ENCODE peak calls at places on chromosomes 5 and 9, in five cellular contexts. M is AG09309; S is IMR-90; Z is GM23248; I is CD8-positive, alpha-beta T cell. X is an unnamed sample.

GRCh38 chr9:73183917-73184861 is 32.5 kb downstream of the ANXA1 start:
- DNase-seq in M (peak; percentile 5), S (peak; percentile 65), Z (peak; percentile 60), I (no peak), X (peak; percentile 63)

GRCh38 chr5:37740331-37741066 is 99.3 kb downstream of the GDNF start:
- DNase-seq in M (no peak), S (peak; percentile 31), Z (peak; percentile 63), I (no peak), X (no peak)

GRCh38 chr9:133673260-133673658 is 37.1 kb downstream of the DBH start:
- DNase-seq in M (no peak), S (no peak), Z (no peak), I (no peak), X (no peak)

GRCh38 chr9:119701651-119702050 is 332.4 kb upstream of the BRINP1 start:
- DNase-seq in M (no peak), S (no peak), Z (no peak), I (no peak), X (no peak)

GRCh38 chr9:21110708-21111576 is 30.7 kb downstream of the IFNW1 start:
- DNase-seq in M (peak; percentile 53), S (peak; percentile 82), Z (peak; percentile 68), I (no peak), X (peak; percentile 73)

GRCh38 chr5:150022163-150022540 is 21.6 kb downstream of the HMGXB3 start:
- DNase-seq in M (peak; percentile 85), S (peak; percentile 87), Z (peak; percentile 95), I (no peak), X (peak; percentile 95)

GRCh38 chr5:77012601-77013000 is 17.6 kb upstream of the AGGF1 start:
- DNase-seq in M (no peak), S (no peak), Z (peak; percentile 8), I (no peak), X (peak; percentile 76)

GRCh38 chr9:131503626-131504465 is 1.1 kb downstream of the POMT1 start:
- DNase-seq in M (no peak), S (peak; percentile 49), Z (peak; percentile 74), I (peak; percentile 27), X (peak; percentile 60)

GRCh38 chr9:6272229-6272597 is 56.0 kb upstream of the TPD52L3 start:
- DNase-seq in M (peak; percentile 90), S (peak; percentile 93), Z (peak; percentile 94), I (no peak), X (peak; percentile 98)

GRCh38 chr5:176695073-176695472 is 47.8 kb downstream of the TSPAN17 start:
- DNase-seq in M (no peak), S (no peak), Z (no peak), I (no peak), X (no peak)

GRCh38 chr5:141382469-141383294 is at the start of gene PCDHGA7:
- DNase-seq in M (no peak), S (peak; percentile 57), Z (no peak), I (no peak), X (peak; percentile 12)

GRCh38 chr5:50666261-50667078 is at the start of gene PARP8:
- DNase-seq in M (no peak), S (peak; percentile 30), Z (peak; percentile 62), I (peak; percentile 35), X (peak; percentile 15)

GRCh38 chr9:32427111-32427873 is 42.8 kb downstream of the ACO1 start:
- DNase-seq in M (no peak), S (peak; percentile 77), Z (peak; percentile 18), I (no peak), X (no peak)

GRCh38 chr9:32430720-32431119 is 46.3 kb downstream of the ACO1 start:
- DNase-seq in M (no peak), S (peak; percentile 73), Z (peak; percentile 64), I (no peak), X (peak; percentile 53)

GRCh38 chr9:32431940-32432555 is 47.6 kb downstream of the ACO1 start:
- DNase-seq in M (no peak), S (peak; percentile 64), Z (peak; percentile 60), I (peak; percentile 23), X (no peak)

GRCh38 chr9:32434892-32435291 is 50.4 kb downstream of the ACO1 start:
- DNase-seq in M (no peak), S (peak; percentile 59), Z (no peak), I (no peak), X (peak; percentile 46)

DNA sequence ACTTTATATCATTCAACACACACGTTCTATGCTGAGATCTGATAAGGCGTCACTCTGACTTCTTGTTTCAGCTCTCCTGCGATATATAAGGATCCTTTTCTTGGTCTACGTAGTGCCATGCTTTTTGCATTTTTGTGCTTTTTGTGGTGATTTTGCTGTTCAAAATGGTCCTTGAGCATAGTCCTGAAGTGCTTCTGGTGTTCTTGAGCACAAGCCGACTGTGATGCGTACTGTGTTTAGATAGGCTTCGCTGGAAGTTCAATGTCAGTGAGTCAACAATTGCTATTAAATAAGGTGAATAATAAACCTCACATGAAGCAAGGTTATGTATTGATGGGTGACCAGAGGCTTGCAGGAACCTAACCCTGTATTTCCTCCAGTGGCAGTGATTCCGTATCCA is 46.8 kb downstream of the ACO1 start:
- DNase-seq in M (no peak), S (peak; percentile 38), Z (peak; percentile 14), I (no peak), X (no peak)
- H3K4me3 ChIP-seq in M (no peak overlapping the region), S (no peak overlapping the region), Z (no peak overlapping the region), I (no peak overlapping the region), X (no peak overlapping the region)

DNA sequence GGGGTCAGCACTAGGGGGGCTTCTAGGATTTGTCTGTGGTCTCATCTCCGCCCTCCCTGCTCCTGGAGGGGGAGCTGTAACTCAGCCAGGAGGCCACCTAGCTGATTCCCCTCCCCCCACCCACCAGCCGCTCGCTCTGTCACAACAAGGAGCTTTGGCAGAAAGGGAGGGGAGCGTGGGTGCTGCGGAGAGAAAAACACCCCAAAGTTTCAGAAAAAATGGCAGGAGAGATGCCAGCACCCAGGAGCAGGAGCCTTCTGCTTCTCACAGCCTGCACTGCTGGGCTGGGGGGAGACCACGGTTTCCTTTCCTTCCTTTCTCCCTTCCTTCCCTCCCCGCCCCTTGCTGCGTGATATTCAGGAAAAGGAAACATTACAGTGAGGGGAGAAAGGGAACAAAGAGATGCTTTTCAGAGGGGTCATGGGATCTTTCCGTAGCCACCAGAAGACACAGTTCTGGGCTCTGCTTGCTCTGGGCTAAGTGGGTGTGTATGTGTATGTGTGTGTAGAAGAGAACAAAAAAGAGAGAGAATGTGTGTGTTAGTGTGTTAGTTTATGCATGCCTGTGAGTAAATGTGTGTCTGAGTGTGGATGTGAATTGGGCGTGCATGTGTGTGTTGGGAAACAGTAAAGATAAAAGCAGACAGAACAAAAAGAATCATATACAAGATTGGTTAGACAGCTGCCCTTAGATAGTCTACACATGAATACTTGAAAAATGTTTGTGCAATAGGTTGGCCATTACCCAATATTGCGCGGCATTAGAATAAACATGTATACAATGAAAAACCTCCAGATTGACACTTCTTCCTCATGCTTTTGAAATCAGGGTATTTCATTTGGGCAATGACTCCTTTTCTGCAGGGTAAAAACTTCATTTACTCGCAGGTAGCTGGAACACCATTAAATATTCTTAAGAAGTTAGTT is 36.4 kb upstream of the HSPA9 start:
- DNase-seq in M (no peak), S (no peak), Z (peak; percentile 26), I (no peak), X (peak; percentile 81)
- H3K4me3 ChIP-seq in M (no peak overlapping the region), S (peak overlapping the region; percentile 28), Z (peak overlapping the region; percentile 54), I (no peak overlapping the region), X (no peak overlapping the region)

GRCh38 chr9:129145316-129145715 is 32.7 kb downstream of the IER5L start:
- DNase-seq in M (no peak), S (no peak), Z (no peak), I (no peak), X (no peak)
- H3K4me3 ChIP-seq in M (no peak overlapping the region), S (no peak overlapping the region), Z (no peak overlapping the region), I (no peak overlapping the region), X (no peak overlapping the region)

DNA sequence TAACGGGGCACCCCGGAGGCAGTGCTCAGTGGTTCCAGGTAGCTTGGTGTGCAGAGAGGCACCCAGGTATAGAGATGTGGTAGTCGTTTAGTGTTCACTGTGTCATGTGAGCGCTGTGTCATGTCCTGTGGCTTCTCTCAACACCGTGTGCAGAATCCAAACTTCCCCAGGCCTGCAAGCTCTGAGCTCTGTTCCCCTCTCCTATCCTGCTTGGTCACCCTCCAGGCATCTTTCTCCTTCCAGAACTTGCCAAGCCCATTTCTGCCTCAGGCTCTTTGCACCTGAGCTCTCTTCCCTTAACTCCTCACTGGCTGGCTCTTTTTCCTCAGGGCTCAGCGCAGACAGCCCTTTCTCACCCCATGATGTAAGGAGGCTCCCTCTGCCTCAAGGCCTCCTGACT is 64.8 kb downstream of the CARTPT start:
- DNase-seq in M (no peak), S (no peak), Z (no peak), I (no peak), X (no peak)
- H3K4me3 ChIP-seq in M (no peak overlapping the region), S (no peak overlapping the region), Z (no peak overlapping the region), I (no peak overlapping the region), X (no peak overlapping the region)

DNA sequence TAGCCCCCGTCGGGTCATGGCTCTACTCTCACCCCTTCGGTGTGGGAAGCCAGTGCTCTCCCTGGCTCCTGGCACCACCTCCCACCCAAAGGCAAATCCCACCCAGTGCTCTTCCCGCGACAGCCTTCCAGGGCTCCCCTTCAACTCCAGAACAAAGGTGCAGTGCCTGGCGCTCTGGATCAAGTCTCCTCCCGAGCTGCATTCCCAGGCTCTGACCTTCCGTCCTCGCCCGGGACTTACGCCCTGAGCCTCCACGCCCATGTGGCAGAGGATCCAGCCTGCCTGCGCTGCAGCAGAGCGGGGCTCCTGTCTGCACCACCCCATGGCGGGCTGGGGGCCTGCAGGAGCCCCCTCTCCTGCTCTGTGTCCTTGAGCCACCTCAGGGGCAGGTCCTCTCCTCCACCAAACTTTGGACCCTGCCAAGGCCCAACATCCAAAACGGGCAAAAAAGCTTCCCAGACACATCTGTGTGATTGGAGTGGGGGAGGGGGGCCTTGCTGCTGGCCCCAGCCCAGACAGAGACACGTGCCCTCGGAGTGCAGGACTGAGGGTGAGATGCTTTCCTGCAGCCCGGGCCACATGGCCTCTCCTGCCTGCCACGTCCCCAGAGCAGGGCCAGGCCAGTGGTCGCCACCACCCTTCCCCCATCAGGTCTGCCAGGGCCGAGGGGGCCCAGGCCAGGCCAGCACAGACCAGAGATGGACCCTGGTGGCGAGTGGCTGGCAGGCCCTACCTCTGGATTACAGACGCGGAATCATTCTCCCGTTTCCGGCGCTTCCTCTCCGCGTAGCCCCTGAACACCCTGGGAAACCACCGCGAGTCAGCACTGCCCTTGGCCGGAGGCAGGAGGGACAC is 4.4 kb downstream of the NSMF start:
- DNase-seq in M (no peak), S (no peak), Z (peak; percentile 55), I (no peak), X (no peak)
- H3K4me3 ChIP-seq in M (no peak overlapping the region), S (no peak overlapping the region), Z (peak overlapping the region; percentile 63), I (no peak overlapping the region), X (peak overlapping the region; percentile 45)

GRCh38 chr9:26727471-26727870 is 165.1 kb downstream of the CAAP1 start:
- DNase-seq in M (no peak), S (no peak), Z (no peak), I (no peak), X (no peak)

GRCh38 chr9:26725573-26725972 is 167.0 kb downstream of the CAAP1 start:
- DNase-seq in M (no peak), S (no peak), Z (peak; percentile 34), I (no peak), X (peak; percentile 31)

GRCh38 chr9:26722755-26723154 is 169.8 kb downstream of the CAAP1 start:
- DNase-seq in M (no peak), S (no peak), Z (no peak), I (no peak), X (no peak)

DNA sequence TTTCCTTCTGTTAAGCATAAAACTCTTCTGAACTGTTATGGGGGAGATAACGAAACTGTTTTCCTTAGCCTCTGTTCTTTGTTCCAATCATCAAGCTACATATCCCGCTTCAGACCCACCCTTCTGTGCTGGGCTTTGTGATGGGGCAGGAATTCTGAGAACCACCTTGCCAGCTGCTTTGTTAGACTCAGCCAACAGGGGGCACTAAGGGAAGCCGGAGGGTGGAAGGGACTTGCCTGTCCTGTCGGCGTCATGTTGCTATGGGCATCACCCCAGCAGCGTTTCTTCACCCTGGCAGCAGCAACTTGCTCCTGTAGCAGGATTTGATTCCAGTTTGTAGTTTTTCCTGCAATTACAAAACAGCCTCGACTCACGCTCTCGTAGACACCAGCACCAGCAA is 169.1 kb downstream of the CAAP1 start:
- DNase-seq in M (no peak), S (peak; percentile 6), Z (peak; percentile 44), I (no peak), X (peak; percentile 28)
- H3K4me3 ChIP-seq in M (no peak overlapping the region), S (no peak overlapping the region), Z (no peak overlapping the region), I (no peak overlapping the region), X (no peak overlapping the region)

X was measured in bronchial epithelial cell.